ENCODE peak calls at places on chromosomes 5 and 9, in six cellular contexts. J is IMR-90, C is trophoblast cell, Q is mesenchymal stem cell, L is H1, B is H9. K is an unnamed sample.

GRCh38 chr5:171122372-171122771 is 186.7 kb upstream of the TLX3 start:
- DNase-seq in J (no peak), C (no peak), Q (peak; percentile 15), L (no peak), B (no peak), K (no peak)

GRCh38 chr5:88666761-88667186 is 216.2 kb downstream of the MEF2C start:
- DNase-seq in J (peak; percentile 15), C (no peak), Q (peak; percentile 56), L (no peak), B (peak; percentile 73), K (no peak)

GRCh38 chr5:147483197-147483790 is 26.6 kb downstream of the DPYSL3 start:
- DNase-seq in J (peak; percentile 48), C (no peak), Q (no peak), L (no peak), B (no peak), K (no peak)

GRCh38 chr9:86939311-86939710 is 8.0 kb downstream of the GAS1 start:
- DNase-seq in J (no peak), C (no peak), Q (no peak), L (no peak), B (no peak), K (no peak)

GRCh38 chr5:83029912-83030311 is 47.3 kb downstream of the TMEM167A start:
- DNase-seq in J (peak; percentile 80), C (peak; percentile 91), Q (peak; percentile 49), L (no peak), B (no peak), K (no peak)

GRCh38 chr5:82387041-82387818 is 109.1 kb upstream of the RPS23 start:
- DNase-seq in J (peak; percentile 18), C (no peak), Q (peak; percentile 26), L (no peak), B (no peak), K (no peak)

GRCh38 chr9:120735415-120736126 is 21.3 kb upstream of the MEGF9 start:
- DNase-seq in J (peak; percentile 75), C (peak; percentile 30), Q (peak; percentile 73), L (no peak), B (no peak), K (no peak)

GRCh38 chr9:125486109-125486508 is 220.9 kb downstream of the MAPKAP1 start:
- DNase-seq in J (no peak), C (no peak), Q (no peak), L (peak; percentile 34), B (no peak), K (no peak)

GRCh38 chr5:50694027-50694590 is 27.7 kb downstream of the PARP8 start:
- DNase-seq in J (no peak), C (peak; percentile 71), Q (peak; percentile 50), L (no peak), B (no peak), K (no peak)

GRCh38 chr9:26746357-26747072 is 146.1 kb downstream of the CAAP1 start:
- DNase-seq in J (peak; percentile 13), C (peak; percentile 82), Q (peak; percentile 36), L (no peak), B (peak; percentile 61), K (no peak)

GRCh38 chr9:93223241-93224180 is 39.6 kb downstream of the WNK2 start:
- DNase-seq in J (peak; percentile 63), C (no peak), Q (no peak), L (no peak), B (no peak), K (no peak)

GRCh38 chr9:93226819-93227218 is 42.9 kb downstream of the WNK2 start:
- DNase-seq in J (no peak), C (no peak), Q (no peak), L (no peak), B (no peak), K (no peak)

GRCh38 chr9:93225417-93225816 is 41.5 kb downstream of the WNK2 start:
- DNase-seq in J (no peak), C (no peak), Q (no peak), L (no peak), B (no peak), K (no peak)

GRCh38 chr9:93225892-93226291 is 42.0 kb downstream of the WNK2 start:
- DNase-seq in J (no peak), C (no peak), Q (no peak), L (no peak), B (no peak), K (no peak)

GRCh38 chr9:93224591-93224990 is 40.7 kb downstream of the WNK2 start:
- DNase-seq in J (no peak), C (peak; percentile 30), Q (no peak), L (no peak), B (peak; percentile 49), K (no peak)
- H4K91ac ChIP-seq in J (no peak overlapping the region), C (no peak overlapping the region), Q (no peak overlapping the region), L (no peak overlapping the region), B (no peak overlapping the region), K (no peak overlapping the region)

GRCh38 chr9:78235296-78235770 is 542 bp upstream of the CEP78 start:
- DNase-seq in J (peak; percentile 20), C (peak; percentile 76), Q (peak; percentile 44), L (no peak), B (no peak), K (no peak)
- H4K91ac ChIP-seq in J (peak overlapping the region; percentile 0), C (peak overlapping the region; percentile 87), Q (no peak overlapping the region), L (no peak overlapping the region), B (no peak overlapping the region), K (no peak overlapping the region)

GRCh38 chr9:92592537-92592936 is 56.7 kb upstream of the ECM2 start:
- DNase-seq in J (no peak), C (no peak), Q (no peak), L (no peak), B (no peak), K (no peak)
- H4K91ac ChIP-seq in J (no peak overlapping the region), C (no peak overlapping the region), Q (no peak overlapping the region), L (no peak overlapping the region), B (no peak overlapping the region), K (no peak overlapping the region)

DNA sequence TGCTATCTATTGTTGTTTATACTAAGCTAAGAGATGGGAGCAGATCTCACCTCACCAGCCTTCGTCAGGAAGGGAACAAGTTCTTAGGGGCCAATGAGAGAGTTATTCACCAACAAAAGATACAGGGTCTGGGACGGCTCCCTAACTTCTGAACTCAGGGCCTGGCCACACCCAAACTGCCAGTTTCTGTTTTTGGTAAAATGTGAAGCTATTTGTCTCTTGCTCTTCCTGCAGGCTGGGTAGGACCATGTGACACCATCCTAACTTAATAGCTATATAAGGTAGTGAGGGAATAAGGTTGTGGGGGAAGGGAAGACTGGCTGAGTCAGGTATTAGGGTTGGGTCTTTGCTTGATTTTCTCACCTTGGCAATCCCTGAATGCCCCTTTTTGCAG is 480.5 kb downstream of the KDM4C start:
- DNase-seq in J (no peak), C (no peak), Q (no peak), L (no peak), B (no peak), K (no peak)
- H4K91ac ChIP-seq in J (no peak overlapping the region), C (peak overlapping the region; percentile 34), Q (no peak overlapping the region), L (no peak overlapping the region), B (no peak overlapping the region), K (no peak overlapping the region)

DNA sequence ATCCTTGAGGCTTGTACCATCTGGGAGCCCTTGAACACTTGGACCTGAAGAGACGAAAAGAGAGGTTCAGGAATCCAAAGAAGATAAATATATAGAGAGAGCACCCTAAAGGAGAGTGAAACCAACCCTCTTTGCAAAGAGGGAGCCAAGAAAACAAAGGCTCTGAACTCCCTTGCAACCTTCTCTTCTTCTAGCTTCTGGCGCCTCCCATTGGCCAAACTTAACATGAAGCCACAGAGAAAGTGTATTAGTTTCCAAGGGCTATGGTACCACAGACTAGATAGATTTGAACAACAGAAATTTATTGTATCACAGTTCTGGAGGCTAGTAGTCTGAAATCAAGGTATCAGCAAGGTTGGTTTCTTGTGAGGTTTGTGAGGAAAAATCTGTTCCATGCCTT is 175.1 kb downstream of the HCN1 start:
- DNase-seq in J (peak; percentile 1), C (no peak), Q (peak; percentile 80), L (peak; percentile 78), B (peak; percentile 52), K (peak; percentile 59)
- H4K91ac ChIP-seq in J (no peak overlapping the region), C (no peak overlapping the region), Q (no peak overlapping the region), L (no peak overlapping the region), B (no peak overlapping the region), K (no peak overlapping the region)

GRCh38 chr5:435961-436640 is 6.9 kb upstream of the EXOC3 start:
- DNase-seq in J (peak; percentile 30), C (peak; percentile 17), Q (peak; percentile 49), L (no peak), B (peak; percentile 47), K (no peak)
- H4K91ac ChIP-seq in J (peak overlapping the region; percentile 10), C (no peak overlapping the region), Q (no peak overlapping the region), L (no peak overlapping the region), B (no peak overlapping the region), K (no peak overlapping the region)

DNA sequence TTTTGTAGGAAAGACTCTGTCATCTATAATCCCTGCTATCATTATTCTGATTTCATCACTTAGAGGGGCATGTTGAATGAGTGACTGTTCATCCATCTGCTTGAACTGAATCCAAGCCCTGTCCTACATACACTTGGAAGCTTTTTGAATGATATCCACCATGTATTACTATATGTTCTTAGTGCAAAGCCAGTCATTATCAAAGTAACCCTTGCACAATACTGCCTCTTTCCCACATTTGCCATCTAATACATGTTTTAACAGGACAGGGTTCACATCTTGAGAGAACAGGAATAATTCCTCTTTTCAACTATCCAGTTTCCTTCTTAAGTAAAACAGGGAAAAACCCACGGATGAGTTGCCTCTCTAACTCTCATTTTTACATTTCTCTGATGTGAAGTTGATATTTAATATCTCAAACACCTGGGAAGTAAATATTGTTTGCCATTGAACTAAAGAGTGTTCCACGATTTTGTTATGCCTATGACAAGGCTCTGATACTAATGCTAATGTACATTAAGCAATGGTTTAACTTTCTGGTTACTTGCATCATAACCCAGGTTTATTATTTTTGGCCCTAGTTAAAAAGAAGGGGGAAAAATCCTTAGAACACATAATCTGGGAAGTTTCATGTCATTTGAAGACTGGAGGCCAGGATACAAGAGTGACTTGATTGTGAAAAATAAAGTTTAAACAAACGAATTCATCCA is 103.7 kb upstream of the TARS1 start:
- DNase-seq in J (peak; percentile 82), C (no peak), Q (no peak), L (no peak), B (no peak), K (no peak)
- H4K91ac ChIP-seq in J (peak overlapping the region; percentile 8), C (no peak overlapping the region), Q (no peak overlapping the region), L (no peak overlapping the region), B (no peak overlapping the region), K (no peak overlapping the region)

K was measured in neuronal stem cell.